ENCODE peak calls at places on chromosomes 16 and 17, in six cellular contexts. Q, H, Z, B, M and X are unnamed samples.

GRCh38 chr16:89115216-89115949 is 21.7 kb downstream of the ACSF3 start:
- DNase-seq in Q (no peak), H (no peak), Z (no peak), M (no peak), B (no peak), X (peak; percentile 50)

GRCh38 chr16:51755039-51755501 is 604.0 kb upstream of the SALL1 start:
- DNase-seq in M (no peak), B (no peak), Z (no peak), Q (no peak), H (no peak), X (no peak)

GRCh38 chr17:76422406-76422805 is 30.5 kb downstream of the UBE2O start:
- DNase-seq in Q (no peak), B (no peak), H (no peak), M (no peak), Z (no peak), X (no peak)

GRCh38 chr16:14400285-14400977 is 229.6 kb downstream of the PARN start:
- DNase-seq in M (no peak), H (no peak), B (no peak), Q (no peak), Z (no peak), X (no peak)

GRCh38 chr17:69712801-69713311 is 298.4 kb downstream of the MAP2K6 start:
- DNase-seq in M (peak; percentile 26), H (no peak), B (no peak), Q (no peak), Z (no peak), X (no peak)

GRCh38 chr17:57861000-57861736 is 11.3 kb upstream of the MRPS23 start:
- DNase-seq in H (peak; percentile 60), Z (peak; percentile 70), M (peak; percentile 85), Q (no peak), B (no peak), X (no peak)

GRCh38 chr17:79803997-79804855 is 7.3 kb upstream of the CBX8 start:
- DNase-seq in M (no peak), Q (no peak), B (no peak), H (no peak), Z (peak; percentile 82), X (no peak)

GRCh38 chr16:69320731-69321073 is 9.6 kb downstream of the VPS4A start:
- DNase-seq in H (no peak), Q (no peak), M (no peak), Z (no peak), B (no peak), X (no peak)

GRCh38 chr17:9360610-9361571 is 214.7 kb downstream of the STX8 start:
- DNase-seq in Q (no peak), H (peak; percentile 89), B (no peak), Z (no peak), M (peak; percentile 86), X (peak; percentile 80)

GRCh38 chr16:56994311-56994710 is 5.0 kb downstream of the NLRC5 start:
- DNase-seq in H (no peak), Z (no peak), Q (no peak), B (no peak), M (no peak), X (no peak)

GRCh38 chr17:5437721-5438317 is 1.1 kb downstream of the C1QBP start:
- DNase-seq in B (no peak), Q (no peak), Z (no peak), H (peak; percentile 37), M (peak; percentile 52), X (peak; percentile 84)

GRCh38 chr16:55491691-55492090 is 12.7 kb downstream of the MMP2 start:
- DNase-seq in B (no peak), Q (no peak), M (no peak), Z (peak; percentile 30), H (no peak), X (no peak)

GRCh38 chr16:5836979-5837670 is 739.5 kb upstream of the EEF2KMT start:
- DNase-seq in Z (no peak), M (no peak), B (no peak), H (no peak), Q (no peak), X (no peak)

GRCh38 chr16:24135624-24136296 is 120.4 kb upstream of the CACNG3 start:
- DNase-seq in Z (peak; percentile 39), Q (no peak), M (no peak), H (no peak), B (no peak), X (no peak)

GRCh38 chr16:86142801-86143236 is 243.9 kb downstream of the IRF8 start:
- DNase-seq in H (no peak), B (no peak), M (no peak), Z (no peak), Q (no peak), X (no peak)

GRCh38 chr16:14302031-14302398 is 230.9 kb downstream of the MRTFB start:
- DNase-seq in H (peak; percentile 60), M (peak; percentile 72), B (no peak), Z (peak; percentile 44), Q (no peak), X (peak; percentile 85)

GRCh38 chr16:31460582-31461002 is 1.3 kb downstream of the ARMC5 start:
- DNase-seq in H (peak; percentile 73), Q (no peak), M (peak; percentile 81), B (no peak), Z (no peak), X (peak; percentile 73)

GRCh38 chr17:19660219-19660870 is 11.8 kb downstream of the ALDH3A2 start:
- DNase-seq in B (no peak), Q (no peak), M (no peak), H (no peak), Z (no peak), X (no peak)
- H2BK5ac ChIP-seq in B (no peak overlapping the region), Q (no peak overlapping the region), M (no peak overlapping the region), H (no peak overlapping the region), Z (no peak overlapping the region), X (no peak overlapping the region)

DNA sequence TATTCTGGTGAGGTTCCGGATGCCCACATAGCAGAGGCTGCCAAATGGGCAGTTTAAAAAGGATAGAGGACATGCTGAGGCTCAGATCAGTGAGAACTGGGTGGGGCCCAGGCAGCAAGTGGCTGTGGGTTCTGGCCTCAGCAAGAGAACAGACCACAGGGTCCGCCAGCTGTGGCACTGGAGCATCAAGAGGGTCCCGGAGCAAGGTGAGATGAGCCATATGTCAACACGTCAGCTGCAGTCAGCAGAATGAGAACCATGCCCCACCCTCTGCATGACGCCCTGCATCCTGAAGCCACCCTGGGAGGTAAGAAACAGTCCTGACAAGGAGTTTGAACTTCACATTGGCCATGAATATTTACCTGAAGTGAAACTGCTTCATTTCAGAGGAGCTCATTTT is 20.1 kb upstream of the CCL5 start:
- DNase-seq in Z (no peak), H (no peak), B (no peak), Q (no peak), M (peak; percentile 2), X (peak; percentile 24)
- H3K4me1 ChIP-seq in Z (no peaks in the 10 kb centered on the region), H (no peaks in the 10 kb centered on the region), B (no peaks in the 10 kb centered on the region), Q (no peaks in the 10 kb centered on the region), M (peaks cover 5% of the 10 kb centered on the region), X (peaks cover 36% of the 10 kb centered on the region)

DNA sequence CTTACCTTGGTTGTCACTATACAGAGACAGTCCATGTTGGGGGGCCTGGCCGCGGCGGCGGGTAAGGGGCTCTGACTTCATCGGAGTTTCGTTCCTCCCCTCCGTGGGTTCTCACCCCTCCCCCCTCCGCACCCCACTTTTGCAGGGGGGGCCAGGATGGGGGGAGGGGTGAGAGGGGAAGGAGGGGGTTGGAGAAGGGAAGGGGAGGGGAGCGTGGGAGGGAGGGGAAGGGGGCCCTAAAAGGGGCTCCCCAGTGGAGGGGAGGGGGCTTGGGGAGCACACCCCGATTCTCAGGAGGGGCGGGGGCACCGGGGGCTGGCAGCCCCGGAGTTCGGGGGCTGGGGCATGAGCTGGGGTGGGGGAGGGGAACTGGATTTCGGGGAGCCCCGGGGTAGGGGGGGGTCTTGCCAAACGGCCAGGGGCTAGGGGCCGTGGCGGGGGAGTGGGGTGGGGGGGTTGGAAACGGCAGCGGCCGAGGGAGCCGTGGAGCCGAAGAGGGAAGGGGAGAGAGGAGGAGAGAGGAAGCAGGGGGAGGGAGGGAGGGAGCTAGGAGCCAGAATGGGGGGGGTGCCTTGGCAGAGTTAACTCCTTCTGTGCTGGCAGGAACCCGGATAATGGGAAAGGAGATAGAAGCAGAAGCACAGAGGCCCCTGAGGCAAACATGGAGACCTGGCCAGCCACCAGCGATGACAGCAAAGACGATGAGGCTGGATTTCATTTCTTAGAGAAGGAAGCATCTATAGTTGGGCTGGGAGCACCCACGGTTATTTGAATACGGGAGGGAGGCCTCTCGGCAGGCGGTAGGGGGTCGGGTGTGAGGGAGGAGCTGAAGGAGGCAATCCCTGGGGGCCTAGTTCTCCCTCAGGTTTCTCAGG is 2.3 kb downstream of the DLG4 start:
- DNase-seq in Z (peak; percentile 75), Q (no peak), B (no peak), M (peak; percentile 81), H (peak; percentile 71), X (no peak)
- H2AFZ ChIP-seq in Z (no peak overlapping the region), Q (peak overlapping the region; percentile 77), B (no peak overlapping the region), M (no peak overlapping the region), H (peak overlapping the region; percentile 94), X (no peak overlapping the region)

GRCh38 chr17:13631541-13631940 is 29.8 kb upstream of the HS3ST3A1 start:
- DNase-seq in H (no peak), Z (no peak), M (no peak), B (no peak), Q (no peak), X (peak; percentile 82)
- H2BK5ac ChIP-seq in H (no peak overlapping the region), Z (no peak overlapping the region), M (no peak overlapping the region), B (no peak overlapping the region), Q (no peak overlapping the region), X (no peak overlapping the region)

DNA sequence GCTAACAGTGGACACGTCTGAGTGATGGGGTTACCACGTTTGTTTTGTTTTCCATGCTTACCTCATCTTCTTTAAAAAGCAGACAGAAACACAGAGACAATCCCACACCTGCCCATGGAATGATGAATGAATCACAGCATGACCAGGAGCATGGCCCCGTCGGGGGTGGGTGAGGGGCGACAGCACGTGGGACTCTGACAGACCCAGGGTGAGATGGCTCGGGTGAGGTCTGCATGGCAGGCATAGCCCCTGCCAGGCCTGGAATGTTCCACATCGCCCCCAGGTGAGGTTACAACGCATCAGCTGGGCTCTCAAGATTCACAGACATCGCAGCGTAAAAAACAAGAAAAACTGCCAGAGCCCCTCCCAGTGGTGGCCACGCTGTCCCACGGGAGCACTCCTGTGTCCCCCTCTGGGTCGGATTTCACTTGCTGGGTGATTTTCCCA is 18.1 kb downstream of the SLC7A5 start:
- DNase-seq in B (no peak), Z (no peak), Q (no peak), M (no peak), H (no peak), X (peak; percentile 75)
- H3K4me1 ChIP-seq in B (peaks cover 28% of the 10 kb centered on the region), Z (no peaks in the 10 kb centered on the region), Q (peaks cover 25% of the 10 kb centered on the region), M (peaks cover 52% of the 10 kb centered on the region), H (peaks cover 18% of the 10 kb centered on the region), X (peaks cover 56% of the 10 kb centered on the region)